ENCODE peak calls at places on chromosome 19, in five cellular contexts. P, D, J, R and G are unnamed samples.
A peak's percentile ranks its signal among the peaks of the same experiment; 100 is the strongest.

GRCh38 chr19:7428651-7429113 is 60.2 kb downstream of the PEX11G start:
- DNase-seq in D (no peak), J (no peak), R (no peak), P (no peak), G (no peak)

GRCh38 chr19:48405850-48406249 is 12.4 kb downstream of the GRIN2D start:
- DNase-seq in P (no peak), D (peak; percentile 67), J (no peak), R (no peak), G (no peak)

GRCh38 chr19:18768046-18768771 is 22.9 kb downstream of the COMP start:
- DNase-seq in D (no peak), P (no peak), R (no peak), J (peak; percentile 63), G (no peak)

GRCh38 chr19:52963229-52963760 is 614 bp upstream of the ZNF816 start:
- DNase-seq in D (no peak), P (no peak), J (peak; percentile 53), R (no peak), G (peak; percentile 2)

GRCh38 chr19:46471116-46471733 is at the start of gene PNMA8A:
- DNase-seq in R (no peak), J (peak; percentile 96), D (peak; percentile 57), P (no peak), G (no peak)

GRCh38 chr19:50651174-50651573 is 1.9 kb downstream of the C19orf81 start:
- DNase-seq in J (no peak), D (no peak), P (no peak), R (no peak), G (no peak)

GRCh38 chr19:58497634-58498170 is 14.1 kb downstream of the SLC27A5 start:
- DNase-seq in P (no peak), R (no peak), D (no peak), J (no peak), G (no peak)

GRCh38 chr19:42879613-42880012 is at the start of gene PSG1:
- DNase-seq in J (no peak), R (no peak), D (no peak), P (no peak), G (no peak)

GRCh38 chr19:53467138-53467502 is 413 bp upstream of the ZNF813 start:
- DNase-seq in P (no peak), D (no peak), R (no peak), J (no peak), G (no peak)

GRCh38 chr19:29547981-29548380 is 22.2 kb downstream of the VSTM2B start:
- DNase-seq in R (no peak), J (no peak), D (no peak), P (no peak), G (no peak)

GRCh38 chr19:45772130-45772880 is 3.3 kb upstream of the SIX5 start:
- DNase-seq in D (no peak), R (no peak), J (no peak), P (peak; percentile 32), G (no peak)

GRCh38 chr19:33374406-33374703 is 846 bp downstream of the CEBPG start:
- DNase-seq in D (no peak), P (peak; percentile 21), J (no peak), R (no peak), G (no peak)

GRCh38 chr19:5719274-5719960 is 529 bp downstream of the LONP1 start:
- DNase-seq in P (peak; percentile 41), R (no peak), D (no peak), J (peak; percentile 42), G (no peak)

GRCh38 chr19:6423499-6424189 is 967 bp downstream of the KHSRP start:
- DNase-seq in D (no peak), P (peak; percentile 35), R (no peak), J (peak; percentile 74), G (peak; percentile 49)

GRCh38 chr19:17982430-17982829 is 15.5 kb downstream of the KCNN1 start:
- DNase-seq in P (no peak), R (no peak), D (no peak), J (no peak), G (no peak)

GRCh38 chr19:53156888-53157287 is 2.0 kb downstream of the ZNF347 start:
- DNase-seq in R (no peak), J (no peak), D (no peak), P (no peak), G (no peak)

GRCh38 chr19:46915386-46915785 is 54.6 kb downstream of the ARHGAP35 start:
- DNase-seq in D (no peak), R (no peak), J (no peak), P (no peak), G (peak; percentile 53)

GRCh38 chr19:16326401-16327130 is 1.9 kb downstream of the KLF2 start:
- DNase-seq in R (no peak), P (no peak), J (peak; percentile 69), D (no peak), G (no peak)

GRCh38 chr19:11659612-11660011 is 62.3 kb downstream of the ZNF627 start:
- DNase-seq in D (no peak), J (peak; percentile 46), P (no peak), R (no peak), G (peak; percentile 15)

GRCh38 chr19:18194554-18195238 is 1.7 kb downstream of the MPV17L2 start:
- DNase-seq in J (peak; percentile 71), P (peak; percentile 63), R (no peak), D (no peak), G (no peak)

GRCh38 chr19:58569191-58569942 is 3.8 kb downstream of the MZF1 start:
- DNase-seq in J (no peak), R (no peak), P (no peak), D (no peak), G (no peak)

GRCh38 chr19:43425567-43426392 is 11.1 kb downstream of the TEX101 start:
- DNase-seq in D (peak; percentile 35), P (no peak), J (peak; percentile 65), R (peak; percentile 18), G (no peak)

GRCh38 chr19:41821003-41821735 is 23.3 kb downstream of the LYPD4 start:
- DNase-seq in D (peak; percentile 82), R (peak; percentile 57), J (peak; percentile 90), P (peak; percentile 74), G (peak; percentile 41)

GRCh38 chr19:18173054-18173571 is 500 bp upstream of the IFI30 start:
- DNase-seq in R (no peak), J (no peak), D (no peak), P (peak; percentile 74), G (no peak)

GRCh38 chr19:29840066-29840950 is 28.5 kb downstream of the CCNE1 start:
- DNase-seq in P (no peak), D (no peak), J (no peak), R (no peak), G (no peak)

GRCh38 chr19:52297601-52298358 is 811 bp downstream of the ZNF480 start:
- DNase-seq in D (no peak), J (no peak), R (no peak), P (peak; percentile 49), G (no peak)

GRCh38 chr19:8615813-8616596 is 5.5 kb upstream of the ADAMTS10 start:
- DNase-seq in P (peak; percentile 81), D (peak; percentile 83), J (peak; percentile 79), R (peak; percentile 60), G (peak; percentile 62)

GRCh38 chr19:8481191-8481590 is 21.2 kb downstream of the PRAM1 start:
- DNase-seq in R (no peak), J (no peak), D (no peak), P (no peak), G (no peak)

GRCh38 chr19:41339936-41340335 is 13.8 kb downstream of the TGFB1 start:
- DNase-seq in J (peak; percentile 36), R (no peak), P (no peak), D (peak; percentile 66), G (no peak)

GRCh38 chr19:29678484-29679106 is 13.3 kb downstream of the PLEKHF1 start:
- DNase-seq in R (no peak), J (no peak), D (no peak), P (no peak), G (peak; percentile 22)

GRCh38 chr19:9968820-9969687 is 32.7 kb upstream of the OLFM2 start:
- DNase-seq in J (no peak), P (no peak), R (no peak), D (no peak), G (no peak)

DNA sequence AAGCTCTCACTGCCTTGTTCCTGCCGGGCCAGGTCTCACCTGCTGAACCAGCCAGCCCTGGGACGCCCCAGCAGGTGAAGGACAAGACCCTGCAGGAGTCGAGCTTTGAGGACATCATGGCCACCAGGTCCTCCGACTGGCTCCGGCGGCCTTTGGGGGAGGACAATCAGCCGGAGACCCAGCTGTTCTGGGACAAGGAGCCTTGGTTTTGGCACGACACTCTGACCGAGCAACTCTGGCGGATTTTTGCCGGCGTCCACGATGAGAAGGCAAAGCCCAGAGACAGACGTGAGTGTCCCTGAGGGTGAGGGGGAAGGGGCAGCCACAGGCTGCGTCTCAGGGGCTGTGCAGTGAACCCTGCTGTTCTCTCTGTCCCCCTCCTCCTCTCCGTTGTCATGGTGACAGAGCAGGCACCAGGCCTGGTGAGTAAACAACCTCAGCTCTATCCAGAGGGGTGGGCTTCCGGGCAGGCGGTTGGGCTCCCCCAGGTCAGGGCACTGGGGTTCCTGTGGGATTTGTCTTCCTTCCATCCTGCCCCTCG is 9.7 kb downstream of the TLE6 start:
- DNase-seq in R (no peak), P (no peak), D (no peak), J (peak; percentile 83), G (no peak)
- TF ChIP-seq REST in R (no peak), P (no peak), D (no peak), J (no peak), G (no peak)

DNA sequence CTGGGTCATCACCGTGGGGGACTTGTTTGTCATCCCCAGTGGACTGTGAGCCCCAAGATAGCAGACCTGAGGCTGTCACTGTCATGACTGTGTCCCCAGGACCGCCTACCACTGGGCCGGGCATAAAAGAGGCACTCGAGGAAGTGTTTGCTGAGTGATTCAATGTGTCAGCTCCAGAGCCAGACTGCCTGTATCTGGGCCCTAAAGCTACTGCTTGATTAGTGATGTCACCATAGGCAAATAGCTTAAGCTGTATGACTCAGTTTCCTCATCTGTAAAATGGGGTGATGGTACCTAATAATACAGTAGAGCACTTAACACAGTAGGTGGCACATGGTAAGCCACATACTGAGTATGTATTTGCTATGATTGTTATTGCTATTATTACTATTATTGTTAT is 11.2 kb upstream of the CEACAM19 start:
- DNase-seq in R (no peak), P (no peak), J (no peak), D (no peak), G (no peak)
- TF ChIP-seq REST in R (no peak), P (no peak), J (no peak), D (no peak), G (no peak)

GRCh38 chr19:35211545-35212230 is 16.9 kb downstream of the FAM187B start:
- DNase-seq in D (no peak), J (no peak), R (no peak), P (no peak), G (peak; percentile 13)
- TF ChIP-seq REST in D (no peak), J (no peak), R (no peak), P (no peak), G (no peak)

DNA sequence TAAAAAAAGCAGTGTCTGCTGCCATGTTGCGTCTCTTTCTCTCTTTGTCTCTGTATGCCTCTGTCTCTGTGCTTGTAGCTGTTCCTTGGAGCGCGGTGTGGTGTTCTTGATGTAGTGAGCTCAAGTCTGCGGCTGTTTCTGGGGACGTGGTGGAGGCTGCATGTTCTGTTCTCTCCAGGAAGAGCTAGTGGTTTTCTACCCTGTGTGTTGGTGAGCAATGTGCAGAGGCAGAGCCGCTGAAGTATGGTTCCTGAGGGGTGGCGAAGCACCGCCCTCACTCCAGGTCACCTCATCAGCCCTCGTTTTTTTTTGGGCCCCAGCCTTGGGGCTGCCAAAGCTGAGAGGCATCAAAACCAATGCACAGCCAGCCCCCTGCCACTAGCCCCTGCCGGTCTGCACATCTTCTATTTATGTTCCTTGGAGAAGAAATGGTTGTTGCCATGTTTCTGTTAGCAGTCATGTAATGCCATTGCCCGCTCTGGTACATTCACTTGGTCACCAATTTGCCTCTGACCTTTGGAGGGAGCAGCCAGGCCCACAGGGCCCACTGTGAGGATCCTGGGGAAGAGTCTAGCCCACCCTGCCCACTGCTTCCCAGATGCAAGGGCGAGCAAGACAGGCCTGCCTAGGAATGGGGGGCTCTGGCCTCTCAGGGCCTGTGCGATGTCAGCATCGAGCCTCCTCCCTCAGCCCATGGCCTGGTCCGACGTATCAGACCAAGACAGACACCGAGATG is 7.2 kb downstream of the HNRNPL start:
- DNase-seq in P (no peak), J (no peak), R (no peak), D (peak; percentile 23), G (no peak)
- TF ChIP-seq REST in P (no peak), J (no peak), R (no peak), D (no peak), G (no peak)